ENCODE peak calls at places on chromosome 6, in six cellular contexts. J is dorsolateral prefrontal cortex; M is heart right ventricle; T is right atrium auricular region; O is SJSA1; U is CD8-positive, alpha-beta memory T cell. Z is an unnamed sample.

GRCh38 chr6:50850860-50851259 is 32.2 kb downstream of the TFAP2B start:
- DNase-seq in J (no peak), M (no peak), T (no peak), O (no peak), U (no peak), Z (no peak)

GRCh38 chr6:10194816-10195639 is 219.8 kb downstream of the TFAP2A start:
- DNase-seq in J (no peak), M (no peak), T (no peak), O (no peak), U (no peak), Z (no peak)

GRCh38 chr6:43851204-43851855 is 81.3 kb downstream of the VEGFA start:
- DNase-seq in J (no peak), M (no peak), T (no peak), O (peak; percentile 93), U (no peak), Z (no peak)

GRCh38 chr6:73706971-73707370 is 11.0 kb downstream of the CD109 start:
- DNase-seq in J (no peak), M (no peak), T (no peak), O (no peak), U (no peak), Z (no peak)

GRCh38 chr6:151112130-151112529 is 127.6 kb upstream of the AKAP12 start:
- DNase-seq in J (no peak), M (no peak), T (no peak), O (no peak), U (no peak), Z (no peak)

GRCh38 chr6:151475653-151476523 is 17.9 kb upstream of the CCDC170 start:
- DNase-seq in J (no peak), M (no peak), T (no peak), O (peak; percentile 42), U (peak; percentile 51), Z (no peak)

GRCh38 chr6:63410435-63411426 is 90.9 kb upstream of the LGSN start:
- DNase-seq in J (no peak), M (no peak), T (no peak), O (no peak), U (no peak), Z (no peak)

GRCh38 chr6:128131566-128131965 is 230.7 kb upstream of the THEMIS start:
- DNase-seq in J (no peak), M (no peak), T (no peak), O (peak; percentile 54), U (no peak), Z (no peak)

GRCh38 chr6:85360794-85361642 is 88.9 kb upstream of the NT5E start:
- DNase-seq in J (no peak), M (no peak), T (no peak), O (peak; percentile 93), U (no peak), Z (no peak)

GRCh38 chr6:136696783-136697364 is 95.4 kb downstream of the MAP3K5 start:
- DNase-seq in J (no peak), M (no peak), T (no peak), O (no peak), U (no peak), Z (no peak)

GRCh38 chr6:39102024-39102820 is 12.8 kb downstream of the SAYSD1 start:
- DNase-seq in J (no peak), M (peak; percentile 23), T (no peak), O (no peak), U (no peak), Z (no peak)

GRCh38 chr6:83514877-83515466 is 2.6 kb downstream of the PRSS35 start:
- DNase-seq in J (no peak), M (no peak), T (no peak), O (peak; percentile 45), U (peak; percentile 10), Z (no peak)

GRCh38 chr6:108673602-108674001 is 112.9 kb downstream of the FOXO3 start:
- DNase-seq in J (no peak), M (no peak), T (no peak), O (no peak), U (no peak), Z (no peak)

GRCh38 chr6:148175511-148176188 is 167.0 kb upstream of the SASH1 start:
- DNase-seq in J (no peak), M (no peak), T (no peak), O (no peak), U (no peak), Z (no peak)

GRCh38 chr6:1678201-1678600 is 68.5 kb downstream of the FOXC1 start:
- DNase-seq in J (no peak), M (no peak), T (no peak), O (no peak), U (no peak), Z (no peak)

GRCh38 chr6:9168669-9169068 is 733.3 kb upstream of the SLC35B3 start:
- DNase-seq in J (no peak), M (no peak), T (no peak), O (no peak), U (no peak), Z (no peak)

GRCh38 chr6:43129434-43130194 is 41.5 kb upstream of the SRF start:
- DNase-seq in J (no peak), M (peak; percentile 35), T (no peak), O (peak; percentile 16), U (no peak), Z (no peak)

GRCh38 chr6:8180327-8181161 is 78.2 kb upstream of the EEF1E1 start:
- DNase-seq in J (no peak), M (no peak), T (no peak), O (peak; percentile 90), U (no peak), Z (no peak)

GRCh38 chr6:80742481-80742880 is 636.0 kb downstream of the BCKDHB start:
- DNase-seq in J (no peak), M (no peak), T (no peak), O (no peak), U (no peak), Z (no peak)

GRCh38 chr6:18506387-18507017 is 119.4 kb downstream of the RNF144B start:
- DNase-seq in J (no peak), M (no peak), T (no peak), O (peak; percentile 54), U (no peak), Z (no peak)

GRCh38 chr6:161407581-161407980 is 133.7 kb upstream of the AGPAT4 start:
- DNase-seq in J (no peak), M (no peak), T (no peak), O (peak; percentile 71), U (no peak), Z (no peak)

GRCh38 chr6:157034433-157035230 is 257.5 kb downstream of the ARID1B start:
- DNase-seq in J (no peak), M (no peak), T (no peak), O (peak; percentile 57), U (peak; percentile 40), Z (no peak)

GRCh38 chr6:43203718-43204095 is 21.7 kb downstream of the CUL9 start:
- DNase-seq in J (peak; percentile 14), M (no peak), T (no peak), O (no peak), U (no peak), Z (no peak)

GRCh38 chr6:160198577-160199211 is 59.9 kb downstream of the SLC22A2 start:
- DNase-seq in J (no peak), M (no peak), T (no peak), O (no peak), U (no peak), Z (no peak)

GRCh38 chr6:105609375-105609991 is 206.6 kb upstream of the PREP start:
- DNase-seq in J (no peak), M (peak; percentile 21), T (no peak), O (peak; percentile 98), U (no peak), Z (no peak)

GRCh38 chr6:156396068-156396771 is 381.0 kb upstream of the ARID1B start:
- DNase-seq in J (no peak), M (no peak), T (no peak), O (no peak), U (peak; percentile 66), Z (no peak)

DNA sequence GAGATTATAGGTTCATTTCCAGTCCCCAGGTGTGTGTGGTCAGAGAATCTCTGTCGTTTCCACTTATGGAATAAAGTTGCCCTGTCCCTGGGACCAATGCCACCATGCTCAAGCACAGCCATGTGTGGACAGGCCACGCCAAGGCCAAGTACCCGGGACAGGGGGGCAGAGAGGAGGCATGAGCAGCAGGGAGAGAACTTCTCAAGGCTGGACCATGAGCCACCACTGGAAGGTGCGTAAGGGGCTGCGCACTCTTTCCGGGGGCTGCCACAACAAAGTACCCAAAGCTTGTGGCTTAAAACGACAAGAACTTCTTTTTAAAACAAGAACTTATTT is 209.2 kb upstream of the KCNQ5 start:
- DNase-seq in J (no peak), M (no peak), T (no peak), O (no peak), U (no peak), Z (no peak)
- H3K27ac ChIP-seq in J (no peak overlapping the region), M (no peak overlapping the region), T (no peak overlapping the region), O (no peak overlapping the region), U (no peak overlapping the region), Z (no peak overlapping the region)

GRCh38 chr6:36570264-36570663 is 23.0 kb upstream of the STK38 start:
- DNase-seq in J (no peak), M (no peak), T (no peak), O (no peak), U (no peak), Z (no peak)
- H3K27ac ChIP-seq in J (no peak overlapping the region), M (no peak overlapping the region), T (no peak overlapping the region), O (no peak overlapping the region), U (no peak overlapping the region), Z (no peak overlapping the region)

DNA sequence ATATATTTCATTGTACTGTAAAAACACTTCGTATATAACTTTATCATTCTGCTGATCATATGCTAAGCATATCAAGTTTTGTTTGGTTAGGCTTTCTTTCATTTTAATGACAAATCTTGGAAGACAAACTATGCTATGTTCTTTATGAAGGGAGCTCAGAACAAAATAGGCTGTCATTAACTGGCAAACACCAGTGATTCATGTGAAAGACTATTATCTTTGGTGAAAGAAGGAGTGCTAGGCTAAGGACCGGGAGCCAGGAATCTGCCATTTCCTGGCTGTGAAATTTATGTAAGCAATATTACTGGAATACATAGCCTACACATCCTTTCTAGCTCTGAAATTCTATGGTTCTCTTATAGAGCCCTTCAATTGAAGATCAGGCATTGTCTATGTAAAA is 136.2 kb upstream of the CCN2 start:
- DNase-seq in J (no peak), M (no peak), T (no peak), O (peak; percentile 37), U (no peak), Z (no peak)
- H3K27ac ChIP-seq in J (no peak overlapping the region), M (no peak overlapping the region), T (peak overlapping the region; percentile 88), O (peak overlapping the region; percentile 99), U (no peak overlapping the region), Z (no peak overlapping the region)

DNA sequence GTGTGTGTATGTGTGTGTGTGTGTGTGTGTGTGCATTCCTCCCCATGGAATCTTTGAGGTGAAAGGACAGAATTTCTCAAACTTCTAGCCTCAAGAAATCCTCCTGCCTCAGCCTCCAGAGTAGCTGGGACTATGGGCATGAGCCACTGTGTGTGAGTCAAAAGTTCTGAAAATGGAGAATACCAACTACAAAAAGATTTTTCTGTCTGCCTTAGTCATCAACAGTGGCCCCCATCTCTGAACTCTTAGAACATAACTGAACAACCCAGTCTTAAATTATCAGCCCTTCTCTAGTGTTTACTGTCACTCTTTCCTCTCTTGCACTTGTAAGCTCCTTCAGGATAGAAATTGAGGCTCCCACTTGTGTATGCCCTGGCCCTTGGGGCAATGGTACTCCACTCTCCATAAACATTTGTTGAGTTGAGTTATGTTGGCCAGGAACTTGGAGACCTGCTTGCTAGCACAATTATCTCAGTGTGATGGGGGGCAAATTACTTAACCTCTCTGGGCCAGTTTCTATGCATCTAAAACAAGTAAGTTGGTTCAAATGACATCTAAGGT is 35.3 kb upstream of the CLIC5 start:
- DNase-seq in J (no peak), M (no peak), T (no peak), O (no peak), U (no peak), Z (no peak)
- H3K27ac ChIP-seq in J (no peak overlapping the region), M (no peak overlapping the region), T (no peak overlapping the region), O (no peak overlapping the region), U (no peak overlapping the region), Z (no peak overlapping the region)

Z was measured in substantia nigra.